ENCODE peak calls at places on chromosomes 2 and 18, in ten cellular contexts. One of them, this sample, is unnamed.

GRCh38 chr18:56803076-56803475 is 151.9 kb downstream of the WDR7 start:
- DNase-seq in midbrain: no peak
- DNase-seq in H1: no peak
- DNase-seq in A673: no peak
- DNase-seq in right cardiac atrium: no peak
- DNase-seq in mesothelial cell of epicardium: no peak
- DNase-seq in cerebellum: no peak
- DNase-seq in heart left ventricle: no peak
- DNase-seq in SK-N-SH: no peak
- DNase-seq in lung: no peak
- DNase-seq in this sample: no peak

GRCh38 chr2:13240789-13241487 is 524.2 kb downstream of the TRIB2 start:
- DNase-seq in midbrain: no peak
- DNase-seq in H1: no peak
- DNase-seq in A673: no peak
- DNase-seq in right cardiac atrium: no peak
- DNase-seq in mesothelial cell of epicardium: no peak
- DNase-seq in cerebellum: no peak
- DNase-seq in heart left ventricle: no peak
- DNase-seq in SK-N-SH: no peak
- DNase-seq in lung: no peak
- DNase-seq in this sample: no peak

GRCh38 chr2:230231251-230231650 is 5.7 kb downstream of the SP140 start:
- DNase-seq in midbrain: no peak
- DNase-seq in H1: no peak
- DNase-seq in A673: no peak
- DNase-seq in right cardiac atrium: no peak
- DNase-seq in mesothelial cell of epicardium: no peak
- DNase-seq in cerebellum: no peak
- DNase-seq in heart left ventricle: no peak
- DNase-seq in SK-N-SH: no peak
- DNase-seq in lung: no peak
- DNase-seq in this sample: no peak

GRCh38 chr18:25136416-25137132 is 215.4 kb downstream of the ZNF521 start:
- DNase-seq in midbrain: no peak
- DNase-seq in H1: no peak
- DNase-seq in A673: no peak
- DNase-seq in right cardiac atrium: no peak
- DNase-seq in mesothelial cell of epicardium: no peak
- DNase-seq in cerebellum: no peak
- DNase-seq in heart left ventricle: no peak
- DNase-seq in SK-N-SH: no peak
- DNase-seq in lung: no peak
- DNase-seq in this sample: no peak

GRCh38 chr2:240125749-240126148 is 10.4 kb downstream of the COPS9 start:
- DNase-seq in midbrain: no peak
- DNase-seq in H1: no peak
- DNase-seq in A673: no peak
- DNase-seq in right cardiac atrium: no peak
- DNase-seq in mesothelial cell of epicardium: no peak
- DNase-seq in cerebellum: no peak
- DNase-seq in heart left ventricle: no peak
- DNase-seq in SK-N-SH: no peak
- DNase-seq in lung: no peak
- DNase-seq in this sample: no peak

GRCh38 chr2:63856302-63856600 is 14.6 kb downstream of the UGP2 start:
- DNase-seq in midbrain: no peak
- DNase-seq in H1: no peak
- DNase-seq in A673: no peak
- DNase-seq in right cardiac atrium: no peak
- DNase-seq in mesothelial cell of epicardium: no peak
- DNase-seq in cerebellum: no peak
- DNase-seq in heart left ventricle: no peak
- DNase-seq in SK-N-SH: no peak
- DNase-seq in lung: no peak
- DNase-seq in this sample: no peak

GRCh38 chr2:230866704-230867561 is 2.2 kb downstream of the ITM2C start:
- DNase-seq in midbrain: peak
- DNase-seq in H1: peak
- DNase-seq in A673: peak
- DNase-seq in right cardiac atrium: peak
- DNase-seq in mesothelial cell of epicardium: no peak
- DNase-seq in cerebellum: peak
- DNase-seq in heart left ventricle: no peak
- DNase-seq in SK-N-SH: peak
- DNase-seq in lung: no peak
- DNase-seq in this sample: peak

GRCh38 chr2:10253596-10254372 is 48.9 kb upstream of the HPCAL1 start:
- DNase-seq in midbrain: no peak
- DNase-seq in H1: no peak
- DNase-seq in A673: no peak
- DNase-seq in right cardiac atrium: no peak
- DNase-seq in mesothelial cell of epicardium: no peak
- DNase-seq in cerebellum: no peak
- DNase-seq in heart left ventricle: peak
- DNase-seq in SK-N-SH: no peak
- DNase-seq in lung: no peak
- DNase-seq in this sample: no peak

GRCh38 chr18:11960743-11961380 is 20.4 kb upstream of the IMPA2 start:
- DNase-seq in midbrain: no peak
- DNase-seq in H1: no peak
- DNase-seq in A673: no peak
- DNase-seq in right cardiac atrium: no peak
- DNase-seq in mesothelial cell of epicardium: no peak
- DNase-seq in cerebellum: no peak
- DNase-seq in heart left ventricle: no peak
- DNase-seq in SK-N-SH: no peak
- DNase-seq in lung: no peak
- DNase-seq in this sample: no peak

GRCh38 chr2:60215295-60215990 is 338.0 kb downstream of the BCL11A start:
- DNase-seq in midbrain: no peak
- DNase-seq in H1: no peak
- DNase-seq in A673: peak
- DNase-seq in right cardiac atrium: no peak
- DNase-seq in mesothelial cell of epicardium: no peak
- DNase-seq in cerebellum: no peak
- DNase-seq in heart left ventricle: no peak
- DNase-seq in SK-N-SH: no peak
- DNase-seq in lung: no peak
- DNase-seq in this sample: no peak

GRCh38 chr18:8744656-8745055 is 39.3 kb downstream of the MTCL1 start:
- DNase-seq in midbrain: no peak
- DNase-seq in H1: no peak
- DNase-seq in A673: no peak
- DNase-seq in right cardiac atrium: no peak
- DNase-seq in mesothelial cell of epicardium: no peak
- DNase-seq in cerebellum: no peak
- DNase-seq in heart left ventricle: no peak
- DNase-seq in SK-N-SH: no peak
- DNase-seq in lung: no peak
- DNase-seq in this sample: no peak

GRCh38 chr2:96940026-96940601 is 46.3 kb downstream of the FAM178B start:
- DNase-seq in midbrain: peak
- DNase-seq in H1: no peak
- DNase-seq in A673: no peak
- DNase-seq in right cardiac atrium: no peak
- DNase-seq in mesothelial cell of epicardium: no peak
- DNase-seq in cerebellum: no peak
- DNase-seq in heart left ventricle: peak
- DNase-seq in SK-N-SH: no peak
- DNase-seq in lung: no peak
- DNase-seq in this sample: no peak

GRCh38 chr2:88181511-88181910 is 11.4 kb downstream of the THNSL2 start:
- DNase-seq in midbrain: no peak
- DNase-seq in H1: no peak
- DNase-seq in A673: peak
- DNase-seq in right cardiac atrium: no peak
- DNase-seq in mesothelial cell of epicardium: no peak
- DNase-seq in cerebellum: no peak
- DNase-seq in heart left ventricle: no peak
- DNase-seq in SK-N-SH: no peak
- DNase-seq in lung: no peak
- DNase-seq in this sample: no peak

GRCh38 chr18:80109676-80110078 is 615 bp downstream of the ADNP2 start:
- DNase-seq in midbrain: peak
- DNase-seq in H1: peak
- DNase-seq in A673: peak
- DNase-seq in right cardiac atrium: peak
- DNase-seq in mesothelial cell of epicardium: no peak
- DNase-seq in cerebellum: peak
- DNase-seq in heart left ventricle: peak
- DNase-seq in SK-N-SH: peak
- DNase-seq in lung: no peak
- DNase-seq in this sample: peak

GRCh38 chr2:96146151-96146880 is 1.1 kb upstream of the DUSP2 start:
- DNase-seq in midbrain: peak
- DNase-seq in H1: no peak
- DNase-seq in A673: no peak
- DNase-seq in right cardiac atrium: peak
- DNase-seq in mesothelial cell of epicardium: peak
- DNase-seq in cerebellum: no peak
- DNase-seq in heart left ventricle: peak
- DNase-seq in SK-N-SH: peak
- DNase-seq in lung: peak
- DNase-seq in this sample: no peak

GRCh38 chr2:59019551-59020164 is 778.5 kb upstream of the FANCL start:
- DNase-seq in midbrain: no peak
- DNase-seq in H1: no peak
- DNase-seq in A673: no peak
- DNase-seq in right cardiac atrium: no peak
- DNase-seq in mesothelial cell of epicardium: no peak
- DNase-seq in cerebellum: no peak
- DNase-seq in heart left ventricle: no peak
- DNase-seq in SK-N-SH: no peak
- DNase-seq in lung: no peak
- DNase-seq in this sample: no peak

GRCh38 chr2:206701952-206702630 is 16.1 kb downstream of the DYTN start:
- DNase-seq in midbrain: no peak
- DNase-seq in H1: no peak
- DNase-seq in A673: no peak
- DNase-seq in right cardiac atrium: no peak
- DNase-seq in mesothelial cell of epicardium: no peak
- DNase-seq in cerebellum: no peak
- DNase-seq in heart left ventricle: no peak
- DNase-seq in SK-N-SH: no peak
- DNase-seq in lung: no peak
- DNase-seq in this sample: no peak

GRCh38 chr2:188937228-188938220 is 36.6 kb upstream of the COL3A1 start:
- DNase-seq in midbrain: no peak
- DNase-seq in H1: no peak
- DNase-seq in A673: peak
- DNase-seq in right cardiac atrium: no peak
- DNase-seq in mesothelial cell of epicardium: no peak
- DNase-seq in cerebellum: no peak
- DNase-seq in heart left ventricle: no peak
- DNase-seq in SK-N-SH: peak
- DNase-seq in lung: no peak
- DNase-seq in this sample: no peak

GRCh38 chr2:46298522-46299351 is 1.5 kb downstream of the EPAS1 start:
- DNase-seq in midbrain: peak
- DNase-seq in H1: peak
- DNase-seq in A673: peak
- DNase-seq in right cardiac atrium: peak
- DNase-seq in mesothelial cell of epicardium: no peak
- DNase-seq in cerebellum: peak
- DNase-seq in heart left ventricle: peak
- DNase-seq in SK-N-SH: peak
- DNase-seq in lung: peak
- DNase-seq in this sample: no peak

GRCh38 chr2:9232166-9232479 is 25.5 kb downstream of the ASAP2 start:
- DNase-seq in midbrain: no peak
- DNase-seq in H1: no peak
- DNase-seq in A673: no peak
- DNase-seq in right cardiac atrium: no peak
- DNase-seq in mesothelial cell of epicardium: no peak
- DNase-seq in cerebellum: no peak
- DNase-seq in heart left ventricle: no peak
- DNase-seq in SK-N-SH: no peak
- DNase-seq in lung: no peak
- DNase-seq in this sample: no peak

GRCh38 chr2:60152226-60152833 is 401.1 kb downstream of the BCL11A start:
- DNase-seq in midbrain: no peak
- DNase-seq in H1: no peak
- DNase-seq in A673: peak
- DNase-seq in right cardiac atrium: no peak
- DNase-seq in mesothelial cell of epicardium: no peak
- DNase-seq in cerebellum: no peak
- DNase-seq in heart left ventricle: no peak
- DNase-seq in SK-N-SH: no peak
- DNase-seq in lung: no peak
- DNase-seq in this sample: no peak

GRCh38 chr2:176291768-176292393 is 22.6 kb downstream of the MTX2 start:
- DNase-seq in midbrain: no peak
- DNase-seq in H1: no peak
- DNase-seq in A673: no peak
- DNase-seq in right cardiac atrium: no peak
- DNase-seq in mesothelial cell of epicardium: no peak
- DNase-seq in cerebellum: no peak
- DNase-seq in heart left ventricle: no peak
- DNase-seq in SK-N-SH: no peak
- DNase-seq in lung: no peak
- DNase-seq in this sample: no peak

GRCh38 chr18:3855961-3856360 is 406.0 kb downstream of the TGIF1 start:
- DNase-seq in midbrain: no peak
- DNase-seq in H1: no peak
- DNase-seq in A673: no peak
- DNase-seq in right cardiac atrium: no peak
- DNase-seq in mesothelial cell of epicardium: no peak
- DNase-seq in cerebellum: no peak
- DNase-seq in heart left ventricle: no peak
- DNase-seq in SK-N-SH: no peak
- DNase-seq in lung: no peak
- DNase-seq in this sample: no peak

GRCh38 chr2:120421126-120421829 is 75.3 kb downstream of the INHBB start:
- DNase-seq in midbrain: no peak
- DNase-seq in H1: no peak
- DNase-seq in A673: no peak
- DNase-seq in right cardiac atrium: no peak
- DNase-seq in mesothelial cell of epicardium: no peak
- DNase-seq in cerebellum: no peak
- DNase-seq in heart left ventricle: no peak
- DNase-seq in SK-N-SH: no peak
- DNase-seq in lung: no peak
- DNase-seq in this sample: no peak

GRCh38 chr2:134623796-134624195 is 95.0 kb downstream of the TMEM163 start:
- DNase-seq in midbrain: no peak
- DNase-seq in H1: no peak
- DNase-seq in A673: no peak
- DNase-seq in right cardiac atrium: no peak
- DNase-seq in mesothelial cell of epicardium: no peak
- DNase-seq in cerebellum: no peak
- DNase-seq in heart left ventricle: no peak
- DNase-seq in SK-N-SH: no peak
- DNase-seq in lung: no peak
- DNase-seq in this sample: no peak

GRCh38 chr18:9094307-9095226 is 7.9 kb upstream of the NDUFV2 start:
- DNase-seq in midbrain: no peak
- DNase-seq in H1: no peak
- DNase-seq in A673: no peak
- DNase-seq in right cardiac atrium: no peak
- DNase-seq in mesothelial cell of epicardium: no peak
- DNase-seq in cerebellum: no peak
- DNase-seq in heart left ventricle: no peak
- DNase-seq in SK-N-SH: no peak
- DNase-seq in lung: no peak
- DNase-seq in this sample: no peak

GRCh38 chr18:48623468-48624220 is 84.8 kb downstream of the CTIF start:
- DNase-seq in midbrain: no peak
- DNase-seq in H1: no peak
- DNase-seq in A673: no peak
- DNase-seq in right cardiac atrium: no peak
- DNase-seq in mesothelial cell of epicardium: no peak
- DNase-seq in cerebellum: no peak
- DNase-seq in heart left ventricle: no peak
- DNase-seq in SK-N-SH: no peak
- DNase-seq in lung: no peak
- DNase-seq in this sample: no peak

GRCh38 chr2:54384301-54385035 is 71.7 kb upstream of the SPTBN1 start:
- DNase-seq in midbrain: peak
- DNase-seq in H1: no peak
- DNase-seq in A673: no peak
- DNase-seq in right cardiac atrium: no peak
- DNase-seq in mesothelial cell of epicardium: no peak
- DNase-seq in cerebellum: no peak
- DNase-seq in heart left ventricle: no peak
- DNase-seq in SK-N-SH: no peak
- DNase-seq in lung: no peak
- DNase-seq in this sample: peak